ENCODE peak calls at places on chromosomes 12 and 14, in ten cellular contexts. U is stimulated activated CD8-positive, alpha-beta memory T cell treated with anti-CD3 and anti-CD28 coated beads, Interleukin-15, amount 100 ng/mL, for 1 hour; R is ovary; H is stimulated activated CD4-positive, alpha-beta T cell treated with anti-CD3 and anti-CD28 coated beads, Interleukin-2, amount 100 ng/mL, for 48 hours; N is esophagus squamous epithelium; X is activated naive CD8-positive, alpha-beta T cell treated with anti-CD3 and anti-CD28 coated beads, Interleukin-2, amount 50 U/mL, for 16 hours; S is C1 segment of cervical spinal cord; W is NCI-H2081; E is activated CD8-positive, alpha-beta memory T cell treated with anti-CD3 and anti-CD28 coated beads for 48 hours; B is activated CD8-positive, alpha-beta T cell treated with anti-CD3 and anti-CD28 coated beads, Interleukin-2, amount 10 ng/mL, durations not matched to agents 7 days and 5 days. P is an unnamed sample.

GRCh38 chr12:2753536-2753935 is 41.2 kb upstream of the FKBP4 start:
- DNase-seq in S (no peak), W (no peak), H (no peak), U (no peak), E (no peak), B (no peak), N (no peak), X (no peak), R (no peak), P (no peak)

GRCh38 chr12:12870454-12870853 is 20.9 kb upstream of the GPRC5A start:
- DNase-seq in W (no peak), H (no peak), E (no peak), S (no peak), R (no peak), N (no peak), X (no peak), B (no peak), U (no peak), P (no peak)

GRCh38 chr12:106296179-106296877 is 6.2 kb upstream of the TCP11L2 start:
- DNase-seq in H (no peak), W (no peak), B (no peak), S (no peak), N (no peak), R (no peak), E (no peak), X (no peak), U (no peak), P (no peak)

GRCh38 chr12:112121780-112122565 is 3.4 kb upstream of the TRAFD1 start:
- DNase-seq in X (no peak), B (no peak), S (no peak), E (no peak), R (peak), H (no peak), U (no peak), N (no peak), W (no peak), P (peak)

GRCh38 chr12:109670647-109671046 is 43.0 kb upstream of the FAM222A start:
- DNase-seq in E (no peak), R (no peak), X (no peak), H (no peak), W (peak), B (no peak), N (no peak), U (no peak), S (no peak), P (no peak)

GRCh38 chr14:97077253-97077653 is 280.1 kb downstream of the VRK1 start:
- DNase-seq in S (peak), R (no peak), X (no peak), H (no peak), U (no peak), W (no peak), E (no peak), B (peak), N (no peak), P (peak)

GRCh38 chr14:64758711-64759554 is 54.7 kb downstream of the PLEKHG3 start:
- DNase-seq in E (no peak), W (no peak), R (peak), H (no peak), S (no peak), X (no peak), N (no peak), B (no peak), U (no peak), P (peak)

GRCh38 chr14:57122129-57122528 is 146.6 kb downstream of the EXOC5 start:
- DNase-seq in U (no peak), S (no peak), B (no peak), E (no peak), R (no peak), N (no peak), W (peak), X (no peak), H (no peak), P (no peak)

GRCh38 chr12:81626406-81626805 is 132.7 kb downstream of the PPFIA2 start:
- DNase-seq in U (no peak), N (no peak), E (no peak), H (no peak), X (no peak), R (no peak), S (no peak), B (no peak), W (peak), P (no peak)

P was measured in RWPE2.